ENCODE peak calls at places on chromosomes 12 and 14, in six cellular contexts. O is transverse colon, R is HepG2, P is GM12878, B is esophagus muscularis mucosa, K is spleen. Z is an unnamed sample.

GRCh38 chr12:19447386-19447785 is 8.1 kb downstream of the AEBP2 start:
- DNase-seq in O (no peak), B (no peak), P (no peak), K (no peak), R (no peak), Z (no peak)

GRCh38 chr12:45462506-45462905 is 246.6 kb downstream of the ANO6 start:
- DNase-seq in O (no peak), R (no peak), P (no peak), K (no peak), B (no peak), Z (no peak)

GRCh38 chr12:111303531-111303930 is 65.4 kb downstream of the PHETA1 start:
- DNase-seq in K (no peak), P (no peak), R (no peak), B (no peak), O (no peak), Z (no peak)

GRCh38 chr12:26126340-26127284 is 1.8 kb upstream of the BHLHE41 start:
- DNase-seq in B (peak), O (peak), P (no peak), R (peak), K (peak), Z (peak)

GRCh38 chr12:127381043-127381668 is 885.8 kb upstream of the TMEM132C start:
- DNase-seq in B (peak), K (no peak), R (peak), P (no peak), O (peak), Z (no peak)

GRCh38 chr12:69719336-69720316 is 19.0 kb upstream of the RAB3IP start:
- DNase-seq in O (no peak), P (no peak), R (no peak), K (no peak), B (no peak), Z (no peak)

GRCh38 chr14:100421756-100422470 is 98.8 kb downstream of the SLC25A47 start:
- DNase-seq in K (peak), O (no peak), B (no peak), P (no peak), R (no peak), Z (no peak)

GRCh38 chr14:29928342-29928640 is 644 bp upstream of the PRKD1 start:
- DNase-seq in O (no peak), R (no peak), K (no peak), P (no peak), B (no peak), Z (no peak)

DNA sequence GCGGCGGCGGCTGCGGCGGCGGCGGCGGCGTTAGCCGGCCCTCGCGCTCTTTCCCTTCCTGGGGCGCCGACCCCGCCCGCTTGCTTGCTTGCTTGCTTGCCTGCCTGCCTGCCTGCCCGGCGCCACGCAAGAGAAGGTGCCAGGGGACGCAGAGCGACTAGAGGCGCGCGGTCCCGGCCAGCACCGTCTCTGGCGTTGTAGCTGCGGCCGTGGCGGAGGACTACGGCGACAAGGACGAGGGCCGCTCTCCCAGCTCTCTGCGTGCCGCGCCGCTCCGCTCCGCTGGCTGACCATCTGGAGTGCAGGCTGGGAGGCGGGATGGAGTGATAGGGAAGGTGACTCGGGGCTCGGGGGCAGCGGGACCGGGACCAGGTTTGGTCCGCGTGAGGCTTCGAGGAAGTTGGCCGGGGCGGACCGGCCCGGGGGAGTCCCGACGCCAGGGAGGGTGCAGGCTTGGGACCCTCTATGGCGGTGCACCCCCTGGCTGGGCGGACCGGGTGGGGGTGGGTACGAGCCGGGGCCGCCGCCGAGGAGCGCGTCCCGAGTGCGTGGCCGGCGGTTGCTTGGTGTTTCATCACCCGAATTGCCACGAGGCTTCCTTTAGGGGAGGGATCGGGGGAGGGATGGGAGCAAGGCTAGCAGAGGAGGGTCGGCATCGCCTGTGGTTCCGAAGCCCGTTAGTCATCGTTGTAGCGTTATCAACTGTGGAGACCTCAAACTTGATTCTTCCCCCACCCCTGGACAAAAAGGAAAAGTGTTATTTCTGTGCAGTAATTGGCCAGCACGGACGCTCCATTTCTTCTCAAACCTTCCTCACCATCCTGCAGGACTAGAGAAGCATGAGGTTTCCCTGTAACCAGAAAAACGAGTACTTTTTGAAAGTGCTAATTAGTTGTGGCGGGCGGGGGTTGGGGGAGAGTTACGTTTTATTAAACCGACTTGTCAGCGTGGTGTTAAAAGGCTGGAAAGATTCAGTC is 566 bp downstream of the XPOT start:
- DNase-seq in O (peak), R (peak), B (no peak), K (no peak), P (no peak), Z (peak)
- TF ChIP-seq POLR2AphosphoS5 in O (peak), R (peak), B (peak), K (peak), P (no peak), Z (peak)

GRCh38 chr12:90958995-90959394 is 4.0 kb upstream of the CCER1 start:
- DNase-seq in O (no peak), K (no peak), R (no peak), P (no peak), B (no peak), Z (no peak)
- TF ChIP-seq CTCF in O (no peak), K (no peak), R (no peak), P (no peak), B (no peak), Z (no peak)

GRCh38 chr12:9064201-9064814 is 51.4 kb downstream of the A2M start:
- DNase-seq in P (no peak), K (peak), R (peak), B (no peak), O (peak), Z (peak)
- TF ChIP-seq POLR2A in P (no peak), K (no peak), R (peak), B (no peak), O (no peak), Z (peak)

GRCh38 chr12:14689144-14689543 is 7.3 kb downstream of the GUCY2C start:
- DNase-seq in B (no peak), P (no peak), R (no peak), O (no peak), K (no peak), Z (no peak)

GRCh38 chr12:14694145-14694544 is 2.3 kb downstream of the GUCY2C start:
- DNase-seq in R (no peak), O (no peak), P (no peak), K (no peak), B (no peak), Z (no peak)

GRCh38 chr12:14691560-14691959 is 4.8 kb downstream of the GUCY2C start:
- DNase-seq in P (no peak), K (no peak), B (peak), O (peak), R (no peak), Z (no peak)

GRCh38 chr12:14693116-14693515 is 3.3 kb downstream of the GUCY2C start:
- DNase-seq in K (no peak), R (no peak), B (no peak), P (no peak), O (no peak), Z (no peak)

GRCh38 chr12:14689996-14690395 is 6.4 kb downstream of the GUCY2C start:
- DNase-seq in R (no peak), P (no peak), B (no peak), O (no peak), K (no peak), Z (no peak)
- TF ChIP-seq POLR2AphosphoS5 in R (no peak), P (no peak), B (no peak), O (no peak), K (no peak), Z (no peak)

GRCh38 chr12:119322324-119322723 is 12.2 kb upstream of the CCDC60 start:
- DNase-seq in K (no peak), R (no peak), P (no peak), B (no peak), O (peak), Z (peak)

GRCh38 chr12:119326341-119326740 is 8.2 kb upstream of the CCDC60 start:
- DNase-seq in K (no peak), R (no peak), O (no peak), B (no peak), P (no peak), Z (peak)

GRCh38 chr12:119328111-119328510 is 6.4 kb upstream of the CCDC60 start:
- DNase-seq in P (no peak), B (no peak), O (peak), R (peak), K (no peak), Z (no peak)
- TF ChIP-seq CTCF in P (peak), B (peak), O (peak), R (peak), K (peak), Z (no peak)

GRCh38 chr12:56635539-56636117 is 5.5 kb upstream of the BAZ2A start:
- DNase-seq in B (no peak), O (no peak), P (no peak), R (no peak), K (peak), Z (no peak)

GRCh38 chr12:56636675-56637540 is 6.8 kb upstream of the BAZ2A start:
- DNase-seq in K (peak), B (peak), P (peak), O (peak), R (peak), Z (peak)

GRCh38 chr12:56634837-56635538 is 4.9 kb upstream of the BAZ2A start:
- DNase-seq in O (peak), K (peak), P (no peak), B (peak), R (peak), Z (peak)

GRCh38 chr12:56637621-56638020 is 7.5 kb upstream of the BAZ2A start:
- DNase-seq in K (no peak), P (no peak), O (no peak), R (no peak), B (no peak), Z (no peak)

GRCh38 chr12:56636118-56636674 is 6.1 kb upstream of the BAZ2A start:
- DNase-seq in O (peak), P (peak), K (peak), B (peak), R (peak), Z (peak)
- TF ChIP-seq POLR2A in O (peak), P (peak), K (no peak), B (peak), R (peak), Z (peak)

GRCh38 chr14:68547305-68548193 is 245.3 kb downstream of the ZFP36L1 start:
- DNase-seq in R (no peak), K (no peak), B (peak), P (no peak), O (peak), Z (peak)

GRCh38 chr14:68549966-68550705 is 242.7 kb downstream of the ZFP36L1 start:
- DNase-seq in B (no peak), P (no peak), K (no peak), R (no peak), O (no peak), Z (peak)

GRCh38 chr14:68549057-68549421 is 243.8 kb downstream of the ZFP36L1 start:
- DNase-seq in R (no peak), P (no peak), K (no peak), O (no peak), B (no peak), Z (no peak)

GRCh38 chr14:68546839-68547238 is 246.0 kb downstream of the ZFP36L1 start:
- DNase-seq in K (no peak), B (peak), R (no peak), P (no peak), O (no peak), Z (no peak)

DNA sequence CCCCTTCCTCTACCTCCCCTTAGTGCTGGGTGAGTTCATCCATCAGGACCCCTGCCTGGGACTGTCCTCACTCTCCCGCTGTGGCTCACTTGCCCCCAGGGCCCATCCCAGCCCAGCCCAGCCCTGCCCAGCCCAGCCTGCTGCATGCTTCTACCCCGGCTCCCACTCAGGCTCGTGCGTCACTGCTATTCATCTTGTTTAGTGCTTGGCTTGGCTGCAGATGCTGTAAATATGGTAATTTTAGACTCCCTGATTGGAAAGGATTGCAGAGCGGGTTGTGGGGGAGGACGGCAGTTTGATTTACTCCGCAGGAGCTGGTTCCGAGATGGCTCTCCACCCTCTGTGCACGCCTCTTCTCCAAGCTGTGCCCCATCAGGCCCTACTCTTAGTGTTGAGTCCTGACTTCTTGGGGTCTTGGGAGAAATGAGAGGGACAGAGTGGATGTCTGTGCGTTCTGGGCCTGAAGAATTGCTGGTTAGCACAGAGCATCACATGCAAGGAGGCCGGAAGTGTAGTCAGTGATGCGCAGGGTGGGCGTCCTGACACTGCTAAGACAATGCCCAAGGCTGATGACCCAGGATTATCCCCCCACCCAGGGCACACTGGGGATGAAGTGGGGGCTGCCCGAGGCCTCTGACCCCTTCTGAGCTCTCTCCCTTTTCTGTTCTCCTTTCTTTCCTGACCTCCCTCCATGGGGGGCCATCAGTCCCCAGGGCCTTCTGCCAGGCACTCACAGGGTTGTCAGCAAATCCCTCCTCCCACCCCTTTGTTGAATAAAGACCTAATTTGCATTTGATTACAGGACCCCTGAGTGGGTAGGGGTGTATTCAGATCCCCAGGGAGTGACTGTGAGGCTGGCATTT is 244.4 kb downstream of the ZFP36L1 start:
- DNase-seq in R (no peak), K (no peak), P (no peak), O (peak), B (peak), Z (peak)
- TF ChIP-seq POLR2AphosphoS5 in R (no peak), K (peak), P (no peak), O (peak), B (peak), Z (peak)

GRCh38 chr14:93184391-93185332 is at the start of the genes LYSET and MOAP1:
- DNase-seq in P (no peak), R (peak), O (peak), K (peak), B (peak), Z (peak)
- TF ChIP-seq CTCF in P (peak), R (peak), O (peak), K (peak), B (peak), Z (no peak)

GRCh38 chr14:60648934-60649814 is at the start of gene SIX1:
- DNase-seq in O (peak), P (no peak), R (peak), K (peak), B (no peak), Z (peak)
- TF ChIP-seq POLR2A in O (no peak), P (no peak), R (peak), K (no peak), B (peak), Z (peak)